ENCODE peak calls at places on chromosomes 1 and 21, in five cellular contexts. One of them, this sample, is unnamed.

GRCh38 chr1:226617109-226617508 is 68.5 kb downstream of the STUM start:
- DNase-seq in PC-9: no peak
- DNase-seq in MM.1S: no peak
- DNase-seq in PC-3: no peak
- DNase-seq in Karpas-422: no peak
- DNase-seq in this sample: no peak

GRCh38 chr1:44294588-44295007 is 60.5 kb downstream of the ERI3 start:
- DNase-seq in PC-9: no peak
- DNase-seq in PC-3: no peak
- DNase-seq in MM.1S: no peak
- DNase-seq in Karpas-422: peak; percentile 54
- DNase-seq in this sample: peak; percentile 79

GRCh38 chr1:9891207-9891606 is 18.9 kb downstream of the CTNNBIP1 start:
- DNase-seq in Karpas-422: no peak
- DNase-seq in PC-9: no peak
- DNase-seq in MM.1S: no peak
- DNase-seq in PC-3: peak; percentile 26
- DNase-seq in this sample: no peak

GRCh38 chr1:170562644-170563338 is 30.8 kb downstream of the GORAB start:
- DNase-seq in MM.1S: no peak
- DNase-seq in PC-9: peak; percentile 65
- DNase-seq in Karpas-422: no peak
- DNase-seq in PC-3: peak; percentile 95
- DNase-seq in this sample: peak; percentile 76

GRCh38 chr1:68322837-68323687 is 90.7 kb upstream of the WLS start:
- DNase-seq in PC-3: no peak
- DNase-seq in Karpas-422: no peak
- DNase-seq in PC-9: no peak
- DNase-seq in MM.1S: no peak
- DNase-seq in this sample: no peak

GRCh38 chr1:248828845-248829244 is 3.1 kb upstream of the SH3BP5L start:
- DNase-seq in PC-3: peak; percentile 60
- DNase-seq in Karpas-422: no peak
- DNase-seq in PC-9: no peak
- DNase-seq in MM.1S: no peak
- DNase-seq in this sample: no peak

GRCh38 chr1:183198463-183198862 is 12.4 kb downstream of the LAMC2 start:
- DNase-seq in PC-9: no peak
- DNase-seq in PC-3: no peak
- DNase-seq in Karpas-422: no peak
- DNase-seq in MM.1S: no peak
- DNase-seq in this sample: no peak

GRCh38 chr1:27522148-27522859 is 32.3 kb upstream of the WASF2 start:
- DNase-seq in Karpas-422: no peak
- DNase-seq in PC-3: peak; percentile 35
- DNase-seq in MM.1S: no peak
- DNase-seq in PC-9: no peak
- DNase-seq in this sample: no peak

GRCh38 chr1:36125129-36125991 is at the start of gene COL8A2:
- DNase-seq in Karpas-422: no peak
- DNase-seq in PC-3: no peak
- DNase-seq in PC-9: peak; percentile 15
- DNase-seq in MM.1S: no peak
- DNase-seq in this sample: peak; percentile 66

GRCh38 chr1:2885001-2885400 is 83.5 kb upstream of the TTC34 start:
- DNase-seq in PC-9: no peak
- DNase-seq in PC-3: no peak
- DNase-seq in Karpas-422: no peak
- DNase-seq in MM.1S: no peak
- DNase-seq in this sample: no peak

GRCh38 chr1:42689912-42690311 is 7.7 kb downstream of the YBX1 start:
- DNase-seq in Karpas-422: no peak
- DNase-seq in PC-9: no peak
- DNase-seq in MM.1S: no peak
- DNase-seq in PC-3: no peak
- DNase-seq in this sample: no peak

GRCh38 chr1:81708239-81708638 is 92.5 kb upstream of the ADGRL2 start:
- DNase-seq in PC-3: no peak
- DNase-seq in PC-9: no peak
- DNase-seq in Karpas-422: no peak
- DNase-seq in MM.1S: no peak
- DNase-seq in this sample: no peak

GRCh38 chr21:44819283-44820243 is 1.7 kb upstream of the SUMO3 start:
- DNase-seq in PC-9: no peak
- DNase-seq in PC-3: no peak
- DNase-seq in MM.1S: no peak
- DNase-seq in Karpas-422: no peak
- DNase-seq in this sample: no peak

GRCh38 chr1:162136760-162137537 is 67.5 kb downstream of the NOS1AP start:
- DNase-seq in MM.1S: no peak
- DNase-seq in PC-9: peak; percentile 42
- DNase-seq in PC-3: peak; percentile 91
- DNase-seq in Karpas-422: no peak
- DNase-seq in this sample: peak; percentile 19

GRCh38 chr1:40384887-40385286 is 11.4 kb downstream of the SMAP2 start:
- DNase-seq in PC-3: no peak
- DNase-seq in Karpas-422: no peak
- DNase-seq in MM.1S: no peak
- DNase-seq in PC-9: no peak
- DNase-seq in this sample: no peak

GRCh38 chr21:14757533-14758327 is 211.6 kb upstream of the SAMSN1 start:
- DNase-seq in PC-9: no peak
- DNase-seq in Karpas-422: no peak
- DNase-seq in PC-3: peak; percentile 11
- DNase-seq in MM.1S: no peak
- DNase-seq in this sample: no peak

GRCh38 chr1:153547560-153548551 is 1.2 kb downstream of the S100A3 start:
- DNase-seq in PC-3: no peak
- DNase-seq in Karpas-422: no peak
- DNase-seq in MM.1S: no peak
- DNase-seq in PC-9: no peak
- DNase-seq in this sample: no peak

GRCh38 chr1:183214021-183214970 is 28.2 kb downstream of the LAMC2 start:
- DNase-seq in PC-3: no peak
- DNase-seq in Karpas-422: no peak
- DNase-seq in MM.1S: no peak
- DNase-seq in PC-9: no peak
- DNase-seq in this sample: no peak

GRCh38 chr1:3174487-3175247 is 105.7 kb downstream of the PRDM16 start:
- DNase-seq in PC-3: peak; percentile 12
- DNase-seq in MM.1S: no peak
- DNase-seq in PC-9: no peak
- DNase-seq in Karpas-422: no peak
- DNase-seq in this sample: no peak

GRCh38 chr1:54282101-54282847 is 82.3 kb downstream of the MRPL37 start:
- DNase-seq in MM.1S: no peak
- DNase-seq in PC-3: no peak
- DNase-seq in Karpas-422: no peak
- DNase-seq in PC-9: no peak
- DNase-seq in this sample: no peak

GRCh38 chr1:59903136-59903754 is 23.3 kb downstream of the CYP2J2 start:
- DNase-seq in PC-3: peak; percentile 61
- DNase-seq in MM.1S: peak; percentile 80
- DNase-seq in Karpas-422: peak; percentile 60
- DNase-seq in PC-9: no peak
- DNase-seq in this sample: peak; percentile 75

GRCh38 chr1:62426238-62426637 is 10.6 kb upstream of the USP1 start:
- DNase-seq in Karpas-422: no peak
- DNase-seq in PC-3: no peak
- DNase-seq in MM.1S: no peak
- DNase-seq in PC-9: no peak
- DNase-seq in this sample: no peak

GRCh38 chr1:183094376-183094775 is 71.2 kb downstream of the LAMC1 start:
- DNase-seq in Karpas-422: peak; percentile 14
- DNase-seq in PC-3: no peak
- DNase-seq in PC-9: no peak
- DNase-seq in MM.1S: no peak
- DNase-seq in this sample: no peak

GRCh38 chr1:206709772-206710456 is 25.2 kb downstream of the MAPKAPK2 start:
- DNase-seq in Karpas-422: no peak
- DNase-seq in PC-3: peak; percentile 77
- DNase-seq in MM.1S: no peak
- DNase-seq in PC-9: peak; percentile 44
- DNase-seq in this sample: no peak

GRCh38 chr21:44871576-44872265 is 1.8 kb downstream of the PTTG1IP start:
- DNase-seq in MM.1S: no peak
- DNase-seq in PC-9: peak; percentile 40
- DNase-seq in PC-3: peak; percentile 94
- DNase-seq in Karpas-422: no peak
- DNase-seq in this sample: no peak

GRCh38 chr1:247146671-247147070 is 25.1 kb downstream of the ZNF124 start:
- DNase-seq in PC-3: no peak
- DNase-seq in Karpas-422: no peak
- DNase-seq in MM.1S: no peak
- DNase-seq in PC-9: no peak
- DNase-seq in this sample: peak; percentile 76

GRCh38 chr1:167432780-167433179 is 85.5 kb downstream of the CD247 start:
- DNase-seq in PC-9: no peak
- DNase-seq in MM.1S: no peak
- DNase-seq in Karpas-422: no peak
- DNase-seq in PC-3: no peak
- DNase-seq in this sample: no peak

GRCh38 chr1:176174108-176174507 is 33.0 kb downstream of the COP1 start:
- DNase-seq in Karpas-422: no peak
- DNase-seq in PC-3: no peak
- DNase-seq in MM.1S: no peak
- DNase-seq in PC-9: no peak
- DNase-seq in this sample: no peak

GRCh38 chr1:111406325-111406768 is 21.2 kb downstream of the OVGP1 start:
- DNase-seq in PC-9: no peak
- DNase-seq in Karpas-422: peak; percentile 63
- DNase-seq in PC-3: peak; percentile 59
- DNase-seq in MM.1S: peak; percentile 89
- DNase-seq in this sample: peak; percentile 17

GRCh38 chr21:14388282-14388681 is 5.3 kb upstream of the HSPA13 start:
- DNase-seq in PC-9: no peak
- DNase-seq in MM.1S: no peak
- DNase-seq in Karpas-422: no peak
- DNase-seq in PC-3: no peak
- DNase-seq in this sample: no peak

GRCh38 chr1:164699815-164700491 is 141.0 kb downstream of the PBX1 start:
- DNase-seq in Karpas-422: no peak
- DNase-seq in PC-3: no peak
- DNase-seq in MM.1S: no peak
- DNase-seq in PC-9: no peak
- DNase-seq in this sample: no peak

GRCh38 chr21:41929248-41929647 is 24.6 kb downstream of the C2CD2 start:
- DNase-seq in PC-3: no peak
- DNase-seq in Karpas-422: no peak
- DNase-seq in PC-9: no peak
- DNase-seq in MM.1S: no peak
- DNase-seq in this sample: no peak

GRCh38 chr1:89536555-89537393 is 12.1 kb downstream of the LRRC8B start:
- DNase-seq in Karpas-422: no peak
- DNase-seq in PC-9: no peak
- DNase-seq in PC-3: no peak
- DNase-seq in MM.1S: no peak
- DNase-seq in this sample: no peak

GRCh38 chr1:156684227-156684782 is 7.1 kb upstream of the NES start:
- DNase-seq in Karpas-422: no peak
- DNase-seq in MM.1S: no peak
- DNase-seq in PC-3: peak; percentile 54
- DNase-seq in PC-9: no peak
- DNase-seq in this sample: no peak

GRCh38 chr21:38308785-38309119 is 52.0 kb downstream of the KCNJ15 start:
- DNase-seq in PC-9: no peak
- DNase-seq in PC-3: no peak
- DNase-seq in MM.1S: no peak
- DNase-seq in Karpas-422: no peak
- DNase-seq in this sample: no peak
- H3K9me2 ChIP-seq in PC-9: no peaks in the 10 kb centered on the region
- H3K9me2 ChIP-seq in PC-3: no peaks in the 10 kb centered on the region
- H3K9me2 ChIP-seq in MM.1S: no peaks in the 10 kb centered on the region
- H3K9me2 ChIP-seq in Karpas-422: no peaks in the 10 kb centered on the region
- H3K9me2 ChIP-seq in this sample: peaks cover 5% of the 10 kb centered on the region

DNA sequence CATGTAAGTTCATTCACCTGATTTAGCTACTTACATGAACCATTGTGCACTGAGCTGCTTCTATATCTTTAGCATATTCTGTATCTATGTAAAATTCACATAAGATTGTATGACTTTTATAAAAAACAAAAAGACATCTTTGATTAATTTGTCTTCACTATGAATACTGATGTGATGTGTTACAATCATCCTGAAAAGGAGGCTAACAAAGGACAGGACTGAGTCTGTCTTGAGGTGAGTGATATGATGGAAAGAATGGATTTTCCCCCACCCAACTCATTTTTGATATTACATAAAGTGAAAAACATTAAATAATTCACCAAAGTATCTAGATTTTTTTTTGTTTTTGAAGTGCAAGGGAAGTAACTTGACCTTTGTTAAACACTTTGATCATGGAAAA is 9.7 kb downstream of the PTPRC start:
- DNase-seq in PC-3: no peak
- DNase-seq in PC-9: no peak
- DNase-seq in Karpas-422: no peak
- DNase-seq in MM.1S: no peak
- DNase-seq in this sample: no peak
- H3K9me2 ChIP-seq in PC-3: no peaks in the 10 kb centered on the region
- H3K9me2 ChIP-seq in PC-9: no peaks in the 10 kb centered on the region
- H3K9me2 ChIP-seq in Karpas-422: no peaks in the 10 kb centered on the region
- H3K9me2 ChIP-seq in MM.1S: no peaks in the 10 kb centered on the region
- H3K9me2 ChIP-seq in this sample: no peaks in the 10 kb centered on the region

DNA sequence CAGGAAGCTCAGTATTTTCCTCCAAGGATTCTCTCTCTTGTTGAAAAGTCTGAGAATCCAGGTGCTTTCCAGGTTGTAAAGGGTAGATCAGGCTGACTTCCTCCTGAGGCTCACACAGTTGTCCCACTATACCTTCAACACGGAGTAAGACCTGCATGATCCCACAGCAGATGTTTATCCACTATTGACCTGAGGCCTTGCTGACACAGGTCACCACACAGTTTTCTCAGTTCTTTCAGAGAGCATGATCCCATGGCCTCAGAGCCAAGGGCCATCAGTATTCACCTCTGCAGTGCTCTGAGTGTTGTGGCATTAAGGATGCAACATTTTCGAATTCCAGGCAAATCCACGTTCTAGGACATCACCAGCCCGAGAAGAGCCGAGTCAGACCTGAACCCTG is 60.5 kb upstream of the ABCD3 start:
- DNase-seq in PC-3: no peak
- DNase-seq in MM.1S: no peak
- DNase-seq in Karpas-422: no peak
- DNase-seq in PC-9: no peak
- DNase-seq in this sample: no peak
- H3K9me2 ChIP-seq in PC-3: no peaks in the 10 kb centered on the region
- H3K9me2 ChIP-seq in MM.1S: no peaks in the 10 kb centered on the region
- H3K9me2 ChIP-seq in Karpas-422: no peaks in the 10 kb centered on the region
- H3K9me2 ChIP-seq in PC-9: no peaks in the 10 kb centered on the region
- H3K9me2 ChIP-seq in this sample: no peaks in the 10 kb centered on the region

DNA sequence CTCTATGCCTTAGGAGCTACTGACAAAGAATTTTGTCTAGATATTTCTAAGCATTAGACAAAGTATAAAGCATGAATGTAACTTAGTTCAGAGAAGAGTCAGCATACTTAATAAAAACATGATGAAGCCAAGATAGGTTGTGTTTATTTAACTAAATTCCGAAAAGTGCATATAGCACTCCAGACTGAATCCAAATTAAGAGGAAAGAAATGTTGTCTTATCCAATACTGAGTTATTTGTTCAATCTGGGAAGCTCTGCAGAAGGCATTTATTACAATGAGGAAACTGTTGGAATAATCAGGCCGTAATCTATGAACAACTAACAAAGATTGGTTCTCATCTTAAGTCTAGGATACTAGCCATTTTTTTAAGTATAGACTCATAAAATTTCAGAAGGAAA is 100.2 kb downstream of the TNFSF18 start:
- DNase-seq in PC-3: no peak
- DNase-seq in MM.1S: no peak
- DNase-seq in Karpas-422: no peak
- DNase-seq in PC-9: no peak
- DNase-seq in this sample: no peak
- H3K9me2 ChIP-seq in PC-3: no peaks in the 10 kb centered on the region
- H3K9me2 ChIP-seq in MM.1S: no peaks in the 10 kb centered on the region
- H3K9me2 ChIP-seq in Karpas-422: no peaks in the 10 kb centered on the region
- H3K9me2 ChIP-seq in PC-9: no peaks in the 10 kb centered on the region
- H3K9me2 ChIP-seq in this sample: peaks cover 5% of the 10 kb centered on the region